ENCODE peak calls at places on chromosomes 7 and 10, in nine cellular contexts. S, V, N, I, B, F, M, K and C are unnamed samples.

GRCh38 chr10:132609211-132609610 is 71.6 kb downstream of the INPP5A start:
- DNase-seq in S (no peak), V (no peak), N (no peak), I (no peak), B (no peak), F (no peak), M (no peak), K (no peak), C (no peak)

GRCh38 chr10:38094923-38095574 is 912 bp downstream of the ZNF37A start:
- DNase-seq in S (no peak), V (peak), N (no peak), I (no peak), B (no peak), F (no peak), M (no peak), K (no peak), C (peak)

GRCh38 chr10:98374176-98374969 is 40.6 kb downstream of the PYROXD2 start:
- DNase-seq in S (no peak), V (no peak), N (no peak), I (peak), B (no peak), F (no peak), M (no peak), K (no peak), C (peak)

GRCh38 chr10:61840403-61840802 is 61.1 kb upstream of the ARID5B start:
- DNase-seq in S (no peak), V (no peak), N (no peak), I (no peak), B (no peak), F (no peak), M (no peak), K (no peak), C (no peak)

GRCh38 chr10:79608505-79609375 is 2.0 kb upstream of the SFTPA1 start:
- DNase-seq in S (peak), V (peak), N (peak), I (peak), B (peak), F (no peak), M (peak), K (peak), C (peak)

GRCh38 chr7:69773535-69774225 is 175.4 kb downstream of the AUTS2 start:
- DNase-seq in S (no peak), V (no peak), N (no peak), I (no peak), B (no peak), F (no peak), M (no peak), K (no peak), C (no peak)

GRCh38 chr7:82044497-82045080 is 274.7 kb upstream of the HGF start:
- DNase-seq in S (peak), V (peak), N (peak), I (peak), B (peak), F (peak), M (peak), K (peak), C (peak)

GRCh38 chr7:158811461-158811860 is 17.8 kb downstream of the ESYT2 start:
- DNase-seq in S (no peak), V (peak), N (no peak), I (peak), B (no peak), F (no peak), M (no peak), K (no peak), C (peak)

GRCh38 chr7:142455392-142455791 is 197.5 kb upstream of the PRSS58 start:
- DNase-seq in S (no peak), V (no peak), N (no peak), I (no peak), B (no peak), F (no peak), M (no peak), K (no peak), C (no peak)

GRCh38 chr7:50531928-50532327 is 33.3 kb downstream of the DDC start:
- DNase-seq in S (no peak), V (no peak), N (no peak), I (peak), B (no peak), F (no peak), M (no peak), K (peak), C (no peak)

GRCh38 chr7:32588657-32589056 is 93.4 kb downstream of the AVL9 start:
- DNase-seq in S (no peak), V (peak), N (no peak), I (peak), B (peak), F (no peak), M (peak), K (no peak), C (peak)

GRCh38 chr10:80662429-80663211 is 124.9 kb downstream of the SH2D4B start:
- DNase-seq in S (peak), V (peak), N (peak), I (peak), B (peak), F (peak), M (peak), K (peak), C (peak)

GRCh38 chr10:110680473-110681020 is 36.4 kb downstream of the RBM20 start:
- DNase-seq in S (no peak), V (no peak), N (no peak), I (no peak), B (no peak), F (no peak), M (no peak), K (no peak), C (no peak)

GRCh38 chr10:121113906-121114305 is 262.7 kb downstream of the WDR11 start:
- DNase-seq in S (no peak), V (no peak), N (no peak), I (no peak), B (no peak), F (no peak), M (no peak), K (no peak), C (no peak)

GRCh38 chr7:107982918-107983389 is 20.0 kb downstream of the LAMB1 start:
- DNase-seq in S (no peak), V (no peak), N (no peak), I (peak), B (no peak), F (no peak), M (no peak), K (no peak), C (peak)

GRCh38 chr10:78657622-78658165 is 411.1 kb upstream of the ZMIZ1 start:
- DNase-seq in S (peak), V (peak), N (peak), I (peak), B (peak), F (peak), M (peak), K (peak), C (peak)

GRCh38 chr7:92778972-92779371 is 57.4 kb downstream of the CDK6 start:
- DNase-seq in S (peak), V (no peak), N (no peak), I (peak), B (no peak), F (no peak), M (no peak), K (no peak), C (peak)

GRCh38 chr7:26321440-26321839 is 29.8 kb downstream of the SNX10 start:
- DNase-seq in S (no peak), V (no peak), N (no peak), I (no peak), B (no peak), F (no peak), M (no peak), K (no peak), C (no peak)

GRCh38 chr7:30019387-30019786 is 7.1 kb downstream of the FKBP14 start:
- DNase-seq in S (no peak), V (no peak), N (no peak), I (no peak), B (no peak), F (no peak), M (no peak), K (no peak), C (no peak)

GRCh38 chr7:2689951-2690705 is 2.1 kb downstream of the AMZ1 start:
- DNase-seq in S (no peak), V (no peak), N (no peak), I (peak), B (no peak), F (no peak), M (no peak), K (no peak), C (peak)

GRCh38 chr7:91375378-91375777 is 111.1 kb downstream of the FZD1 start:
- DNase-seq in S (no peak), V (no peak), N (no peak), I (no peak), B (no peak), F (no peak), M (no peak), K (no peak), C (no peak)

GRCh38 chr10:21202766-21203457 is 305.8 kb upstream of the NEBL start:
- DNase-seq in S (no peak), V (no peak), N (no peak), I (no peak), B (no peak), F (no peak), M (no peak), K (no peak), C (peak)

GRCh38 chr10:50538473-50539398 is 85.0 kb downstream of the SGMS1 start:
- DNase-seq in S (no peak), V (peak), N (peak), I (no peak), B (no peak), F (peak), M (peak), K (peak), C (peak)

GRCh38 chr10:44995914-44996633 is 4.6 kb upstream of the ZNF22 start:
- DNase-seq in S (no peak), V (no peak), N (no peak), I (peak), B (peak), F (peak), M (peak), K (no peak), C (peak)

GRCh38 chr10:88895252-88895651 is 15.2 kb downstream of the STAMBPL1 start:
- DNase-seq in S (no peak), V (no peak), N (no peak), I (no peak), B (no peak), F (no peak), M (peak), K (no peak), C (no peak)

GRCh38 chr7:36971515-36972139 is 247.3 kb upstream of the AOAH start:
- DNase-seq in S (no peak), V (no peak), N (no peak), I (no peak), B (no peak), F (peak), M (peak), K (no peak), C (no peak)

GRCh38 chr7:90401989-90402388 is 1.3 kb upstream of the CLDN12 start:
- DNase-seq in S (peak), V (no peak), N (no peak), I (no peak), B (no peak), F (no peak), M (no peak), K (no peak), C (no peak)

GRCh38 chr7:136652635-136653370 is 215.6 kb upstream of the CHRM2 start:
- DNase-seq in S (no peak), V (no peak), N (no peak), I (no peak), B (no peak), F (no peak), M (no peak), K (no peak), C (no peak)

DNA sequence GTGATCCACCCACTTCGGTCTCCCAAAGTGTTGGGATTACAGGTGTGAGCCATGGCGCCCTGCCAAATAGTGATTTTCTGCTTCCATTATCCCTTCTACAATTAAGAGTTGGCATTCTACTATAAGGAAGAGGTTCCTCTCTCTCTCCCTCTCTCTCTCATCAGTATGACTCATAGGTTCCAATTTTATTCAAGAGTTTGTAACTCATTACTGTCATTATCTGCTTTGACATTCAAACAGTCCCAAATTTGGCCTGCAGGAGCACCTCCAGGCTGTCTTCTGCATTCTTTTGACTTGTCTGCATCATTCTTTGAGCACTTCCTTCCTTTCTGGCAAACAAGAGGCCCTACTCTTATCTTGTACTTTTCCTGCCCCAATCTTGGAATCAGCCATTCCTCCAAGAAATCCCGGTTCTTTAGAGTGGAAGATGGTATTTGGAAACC is 33.2 kb upstream of the CALU start:
- DNase-seq in S (no peak), V (no peak), N (no peak), I (no peak), B (no peak), F (no peak), M (no peak), K (no peak), C (peak)
- TF ChIP-seq CTCF in S (no peak), V (no peak), N (no peak), I (no peak), B (no peak), F (no peak), M (no peak), K (no peak), C (no peak)

DNA sequence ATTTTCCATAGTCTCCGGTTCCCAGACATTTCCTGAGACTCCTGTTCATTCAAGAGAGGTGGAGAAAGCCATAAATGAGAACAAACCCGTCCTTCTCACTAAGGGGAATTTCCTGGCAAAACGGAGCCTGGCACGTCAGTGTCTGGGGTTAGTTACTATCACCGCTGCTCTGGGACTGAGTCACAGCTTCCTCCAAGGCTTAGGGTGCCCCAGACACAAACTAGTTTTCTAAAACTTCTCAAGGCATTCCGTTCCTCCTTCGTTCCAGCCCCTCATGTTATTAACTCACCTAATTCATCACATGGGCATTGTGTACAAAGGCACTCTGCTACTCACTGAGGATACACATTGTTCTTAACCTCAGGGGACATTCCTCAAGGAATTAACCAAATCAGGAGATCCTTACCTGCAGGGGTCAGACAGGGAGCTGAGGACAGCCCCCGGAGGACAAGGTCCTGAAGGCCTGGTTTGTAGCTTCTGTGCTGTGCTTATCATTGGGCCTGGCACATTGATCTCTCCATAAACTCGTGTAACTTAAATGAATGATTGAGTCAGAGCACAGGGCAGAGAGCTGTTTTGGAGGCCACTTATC is 103.0 kb upstream of the KLF6 start:
- DNase-seq in S (peak), V (peak), N (no peak), I (peak), B (no peak), F (no peak), M (no peak), K (no peak), C (peak)
- TF ChIP-seq CTCF in S (no peak), V (no peak), N (peak), I (no peak), B (no peak), F (no peak), M (no peak), K (no peak), C (no peak)

GRCh38 chr7:83941300-83941699 is 253.3 kb downstream of the SEMA3A start:
- DNase-seq in S (no peak), V (no peak), N (no peak), I (no peak), B (no peak), F (no peak), M (no peak), K (no peak), C (no peak)

GRCh38 chr7:83946801-83947200 is 247.8 kb downstream of the SEMA3A start:
- DNase-seq in S (no peak), V (no peak), N (no peak), I (no peak), B (no peak), F (no peak), M (no peak), K (no peak), C (no peak)

DNA sequence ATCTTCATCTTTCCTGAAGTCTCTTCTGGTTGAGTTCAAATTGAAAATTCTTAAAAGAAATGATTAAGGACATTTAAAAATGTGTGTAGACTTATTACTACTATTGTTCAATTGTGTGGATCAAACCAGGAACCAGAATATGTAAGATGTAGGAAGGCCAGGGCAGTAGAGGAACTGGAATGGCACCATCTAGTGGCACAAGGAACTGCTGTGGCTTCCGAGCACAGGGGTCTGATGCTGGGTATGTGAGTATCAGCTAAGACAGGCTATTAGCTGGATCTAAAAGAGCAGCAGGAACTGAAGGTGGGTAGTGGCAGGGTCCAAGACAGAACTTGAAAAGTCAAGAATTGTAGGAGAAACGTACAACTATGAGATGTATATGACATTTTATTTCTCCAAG is 247.3 kb downstream of the SEMA3A start:
- DNase-seq in S (peak), V (peak), N (peak), I (no peak), B (peak), F (no peak), M (peak), K (no peak), C (peak)
- TF ChIP-seq CTCF in S (no peak), V (peak), N (peak), I (peak), B (peak), F (no peak), M (peak), K (peak), C (peak)

DNA sequence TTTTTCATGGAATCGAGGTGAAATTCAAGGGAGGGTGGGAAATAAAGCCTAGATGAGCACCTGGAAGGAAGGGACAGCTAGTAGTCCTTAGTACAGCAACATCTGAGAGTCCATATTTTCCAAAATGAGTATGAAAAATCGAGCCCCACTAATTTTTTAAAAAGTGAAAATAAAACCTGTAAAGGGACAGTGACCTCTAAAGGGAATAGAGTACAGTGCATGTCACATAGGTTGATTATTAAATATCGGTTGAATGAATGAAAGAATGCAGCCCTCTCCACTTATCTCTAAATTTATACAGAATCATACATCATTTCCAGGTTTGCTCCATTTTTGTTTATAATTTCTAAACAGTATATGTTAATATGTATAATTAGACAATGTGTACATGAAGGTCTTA is 1088.5 kb upstream of the GHITM start:
- DNase-seq in S (no peak), V (no peak), N (no peak), I (no peak), B (no peak), F (no peak), M (no peak), K (no peak), C (no peak)
- TF ChIP-seq CTCF in S (no peak), V (no peak), N (no peak), I (no peak), B (no peak), F (no peak), M (no peak), K (no peak), C (no peak)

GRCh38 chr10:68223535-68224165 is 8.3 kb downstream of the ATOH7 start:
- DNase-seq in S (peak), V (peak), N (no peak), I (no peak), B (no peak), F (no peak), M (peak), K (no peak), C (no peak)
- TF ChIP-seq CTCF in S (peak), V (no peak), N (peak), I (peak), B (no peak), F (no peak), M (peak), K (no peak), C (no peak)

GRCh38 chr7:83934118-83934734 is 260.4 kb downstream of the SEMA3A start:
- DNase-seq in S (no peak), V (no peak), N (no peak), I (peak), B (no peak), F (no peak), M (no peak), K (no peak), C (peak)
- TF ChIP-seq CTCF in S (no peak), V (no peak), N (no peak), I (peak), B (peak), F (no peak), M (no peak), K (peak), C (peak)

GRCh38 chr10:35561670-35562069 is 43.5 kb upstream of the GJD4 start:
- DNase-seq in S (no peak), V (no peak), N (no peak), I (no peak), B (no peak), F (no peak), M (no peak), K (no peak), C (no peak)

GRCh38 chr10:35564276-35564982 is 40.7 kb upstream of the GJD4 start:
- DNase-seq in S (peak), V (no peak), N (no peak), I (peak), B (no peak), F (no peak), M (no peak), K (no peak), C (peak)

GRCh38 chr10:35565602-35566061 is 39.5 kb upstream of the GJD4 start:
- DNase-seq in S (no peak), V (no peak), N (no peak), I (peak), B (peak), F (no peak), M (no peak), K (no peak), C (peak)

GRCh38 chr10:35562427-35562826 is 42.7 kb upstream of the GJD4 start:
- DNase-seq in S (no peak), V (no peak), N (no peak), I (no peak), B (no peak), F (no peak), M (no peak), K (no peak), C (no peak)

GRCh38 chr10:35563266-35563891 is 41.8 kb upstream of the GJD4 start:
- DNase-seq in S (peak), V (peak), N (peak), I (peak), B (peak), F (peak), M (peak), K (peak), C (peak)
- TF ChIP-seq CTCF in S (peak), V (peak), N (peak), I (peak), B (peak), F (peak), M (peak), K (peak), C (peak)

DNA sequence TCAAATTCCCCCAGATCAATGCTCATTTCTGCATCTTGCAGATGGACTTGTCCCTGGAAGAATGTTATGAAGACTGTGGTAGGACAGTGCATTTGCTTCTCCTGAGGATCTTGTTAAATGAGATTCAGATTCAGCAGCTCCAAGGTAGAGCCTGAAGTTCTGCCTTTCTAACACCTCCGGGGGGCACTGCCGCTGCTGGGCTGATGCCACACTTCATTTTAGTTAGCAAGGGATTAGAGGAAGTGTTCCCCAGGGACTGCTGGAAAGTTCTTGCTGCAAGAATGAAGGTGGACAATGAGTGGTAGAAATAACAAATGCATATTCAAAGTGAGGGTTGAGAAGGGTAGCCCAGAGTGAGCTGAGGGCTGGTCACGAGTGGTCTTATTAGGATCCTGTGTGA is 434.3 kb upstream of the AKR1E2 start:
- DNase-seq in S (no peak), V (no peak), N (peak), I (no peak), B (no peak), F (no peak), M (no peak), K (no peak), C (peak)
- TF ChIP-seq CTCF in S (no peak), V (no peak), N (peak), I (no peak), B (peak), F (no peak), M (no peak), K (no peak), C (peak)

GRCh38 chr7:150370612-150371071 is 2.0 kb downstream of the REPIN1 start:
- DNase-seq in S (no peak), V (no peak), N (no peak), I (peak), B (no peak), F (no peak), M (peak), K (no peak), C (peak)
- TF ChIP-seq CTCF in S (no peak), V (no peak), N (no peak), I (no peak), B (no peak), F (no peak), M (no peak), K (no peak), C (no peak)

GRCh38 chr7:65840446-65840845 is 32.4 kb upstream of the VKORC1L1 start:
- DNase-seq in S (no peak), V (peak), N (peak), I (no peak), B (no peak), F (no peak), M (no peak), K (peak), C (no peak)
- TF ChIP-seq CTCF in S (no peak), V (peak), N (peak), I (no peak), B (peak), F (no peak), M (peak), K (peak), C (no peak)